ENCODE peak calls at places on chromosome 5, in five cellular contexts. One of them, this sample, is unnamed.

GRCh38 chr5:153489611-153490010 is 859 bp upstream of the GRIA1 start:
- DNase-seq in uterus: no peak
- DNase-seq in foreskin fibroblast: peak; percentile 64
- DNase-seq in pancreas: no peak
- DNase-seq in dorsolateral prefrontal cortex: no peak
- DNase-seq in this sample: peak; percentile 56

GRCh38 chr5:31048282-31048974 is 145.1 kb upstream of the CDH6 start:
- DNase-seq in uterus: no peak
- DNase-seq in foreskin fibroblast: no peak
- DNase-seq in pancreas: no peak
- DNase-seq in dorsolateral prefrontal cortex: no peak
- DNase-seq in this sample: no peak

GRCh38 chr5:83265318-83265717 is 188.0 kb downstream of the XRCC4 start:
- DNase-seq in uterus: no peak
- DNase-seq in foreskin fibroblast: peak; percentile 24
- DNase-seq in pancreas: peak; percentile 57
- DNase-seq in dorsolateral prefrontal cortex: no peak
- DNase-seq in this sample: no peak

GRCh38 chr5:32511778-32512374 is 67.3 kb upstream of the ZFR start:
- DNase-seq in uterus: no peak
- DNase-seq in foreskin fibroblast: no peak
- DNase-seq in pancreas: no peak
- DNase-seq in dorsolateral prefrontal cortex: no peak
- DNase-seq in this sample: no peak

GRCh38 chr5:55450050-55450765 is 84.6 kb downstream of the PLPP1 start:
- DNase-seq in uterus: no peak
- DNase-seq in foreskin fibroblast: peak; percentile 67
- DNase-seq in pancreas: no peak
- DNase-seq in dorsolateral prefrontal cortex: no peak
- DNase-seq in this sample: no peak

GRCh38 chr5:111309384-111309783 is 85.2 kb downstream of the CAMK4 start:
- DNase-seq in uterus: no peak
- DNase-seq in foreskin fibroblast: no peak
- DNase-seq in pancreas: no peak
- DNase-seq in dorsolateral prefrontal cortex: no peak
- DNase-seq in this sample: no peak

GRCh38 chr5:55226934-55227737 is at the start of gene MCIDAS:
- DNase-seq in uterus: no peak
- DNase-seq in foreskin fibroblast: peak; percentile 60
- DNase-seq in pancreas: peak; percentile 85
- DNase-seq in dorsolateral prefrontal cortex: no peak
- DNase-seq in this sample: no peak

GRCh38 chr5:179595916-179596315 is 27.6 kb downstream of the HNRNPH1 start:
- DNase-seq in uterus: no peak
- DNase-seq in foreskin fibroblast: peak; percentile 48
- DNase-seq in pancreas: no peak
- DNase-seq in dorsolateral prefrontal cortex: no peak
- DNase-seq in this sample: no peak

GRCh38 chr5:176820937-176821336 is 10.6 kb downstream of the UNC5A start:
- DNase-seq in uterus: no peak
- DNase-seq in foreskin fibroblast: no peak
- DNase-seq in pancreas: no peak
- DNase-seq in dorsolateral prefrontal cortex: no peak
- DNase-seq in this sample: no peak

GRCh38 chr5:140725799-140726471 is 25.7 kb downstream of the ZMAT2 start:
- DNase-seq in uterus: peak; percentile 35
- DNase-seq in foreskin fibroblast: peak; percentile 94
- DNase-seq in pancreas: peak; percentile 63
- DNase-seq in dorsolateral prefrontal cortex: no peak
- DNase-seq in this sample: peak; percentile 58

GRCh38 chr5:178216779-178217178 is 12.4 kb downstream of the HNRNPAB start:
- DNase-seq in uterus: no peak
- DNase-seq in foreskin fibroblast: no peak
- DNase-seq in pancreas: no peak
- DNase-seq in dorsolateral prefrontal cortex: no peak
- DNase-seq in this sample: no peak

GRCh38 chr5:20114536-20114935 is 126.5 kb upstream of the CDH18 start:
- DNase-seq in uterus: no peak
- DNase-seq in foreskin fibroblast: no peak
- DNase-seq in pancreas: no peak
- DNase-seq in dorsolateral prefrontal cortex: no peak
- DNase-seq in this sample: no peak

GRCh38 chr5:6439588-6440550 is 8.8 kb upstream of the UBE2QL1 start:
- DNase-seq in uterus: no peak
- DNase-seq in foreskin fibroblast: no peak
- DNase-seq in pancreas: no peak
- DNase-seq in dorsolateral prefrontal cortex: no peak
- DNase-seq in this sample: no peak

GRCh38 chr5:135045488-135045887 is 11.5 kb upstream of the PITX1 start:
- DNase-seq in uterus: no peak
- DNase-seq in foreskin fibroblast: no peak
- DNase-seq in pancreas: no peak
- DNase-seq in dorsolateral prefrontal cortex: no peak
- DNase-seq in this sample: no peak

GRCh38 chr5:1503301-1504243 is 20.2 kb downstream of the LPCAT1 start:
- DNase-seq in uterus: no peak
- DNase-seq in foreskin fibroblast: no peak
- DNase-seq in pancreas: peak; percentile 62
- DNase-seq in dorsolateral prefrontal cortex: no peak
- DNase-seq in this sample: no peak
- H3K4me3 ChIP-seq in uterus: no peak overlapping the region
- H3K4me3 ChIP-seq in foreskin fibroblast: no peak overlapping the region
- H3K4me3 ChIP-seq in pancreas: no peak overlapping the region
- H3K4me3 ChIP-seq in dorsolateral prefrontal cortex: no peak overlapping the region
- H3K4me3 ChIP-seq in this sample: no peak overlapping the region

DNA sequence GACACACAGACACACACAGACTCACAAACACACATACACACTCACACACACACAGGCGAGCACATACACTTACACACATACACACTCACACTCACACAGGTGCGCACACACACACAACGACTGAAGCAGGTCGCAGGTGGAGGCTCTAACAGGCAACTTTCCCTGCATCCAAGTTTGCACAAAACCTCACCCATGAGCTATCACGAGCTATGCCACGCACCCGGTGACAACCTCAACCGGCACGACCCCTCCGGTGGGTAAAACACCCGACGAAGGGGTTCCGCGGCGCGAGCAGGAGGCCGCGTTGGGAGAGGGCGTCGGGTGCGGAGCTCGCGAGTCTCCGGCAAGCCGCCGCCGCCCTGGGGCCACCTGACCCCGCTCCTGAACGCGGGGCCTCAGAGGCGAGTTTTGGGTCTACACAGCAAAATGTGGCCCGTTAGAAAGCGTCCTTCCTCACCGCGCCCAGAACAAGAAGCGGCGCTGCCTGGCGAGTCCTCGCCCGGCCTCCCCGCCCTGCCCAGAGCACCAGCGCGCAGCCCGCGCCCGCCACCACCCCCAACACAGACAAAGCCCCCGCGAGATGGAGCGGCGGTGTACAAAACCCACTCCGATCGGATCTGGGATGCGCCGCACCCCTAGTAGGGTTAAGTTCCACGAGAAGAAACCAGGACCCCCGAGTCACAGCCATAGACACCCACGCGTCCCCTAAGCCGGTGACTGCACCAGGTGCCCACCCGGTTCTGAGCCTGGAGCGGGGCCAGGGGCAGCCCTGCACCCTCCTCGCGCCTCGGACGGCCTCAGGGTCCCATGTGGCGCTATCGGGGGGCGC is 665 bp downstream of the SLC6A3 start:
- DNase-seq in uterus: no peak
- DNase-seq in foreskin fibroblast: no peak
- DNase-seq in pancreas: no peak
- DNase-seq in dorsolateral prefrontal cortex: no peak
- DNase-seq in this sample: no peak
- H3K4me3 ChIP-seq in uterus: no peak overlapping the region
- H3K4me3 ChIP-seq in foreskin fibroblast: no peak overlapping the region
- H3K4me3 ChIP-seq in pancreas: no peak overlapping the region
- H3K4me3 ChIP-seq in dorsolateral prefrontal cortex: peak overlapping the region; percentile 31
- H3K4me3 ChIP-seq in this sample: no peak overlapping the region

GRCh38 chr5:9543266-9543925 is 2.5 kb downstream of the SEMA5A start:
- DNase-seq in uterus: no peak
- DNase-seq in foreskin fibroblast: peak; percentile 69
- DNase-seq in pancreas: no peak
- DNase-seq in dorsolateral prefrontal cortex: no peak
- DNase-seq in this sample: no peak
- H3K4me3 ChIP-seq in uterus: no peak overlapping the region
- H3K4me3 ChIP-seq in foreskin fibroblast: peak overlapping the region; percentile 91
- H3K4me3 ChIP-seq in pancreas: no peak overlapping the region
- H3K4me3 ChIP-seq in dorsolateral prefrontal cortex: peak overlapping the region; percentile 81
- H3K4me3 ChIP-seq in this sample: peak overlapping the region; percentile 2

DNA sequence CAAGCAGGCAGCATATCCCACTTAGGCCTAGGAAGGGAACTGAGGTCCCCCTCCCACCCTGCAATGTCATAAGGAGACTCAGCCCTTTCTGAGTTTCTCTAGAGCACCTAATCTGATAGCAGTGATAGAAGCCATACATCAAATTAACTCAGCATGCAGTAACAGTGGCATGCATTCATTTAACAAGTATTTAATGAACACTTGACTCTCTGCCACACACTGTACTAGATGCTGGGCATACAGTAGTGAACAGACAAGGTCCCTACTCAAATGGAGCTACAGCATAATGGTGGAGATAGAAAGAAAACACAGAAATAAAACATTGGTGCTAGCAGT is 58.6 kb downstream of the SLC22A5 start:
- DNase-seq in uterus: no peak
- DNase-seq in foreskin fibroblast: no peak
- DNase-seq in pancreas: no peak
- DNase-seq in dorsolateral prefrontal cortex: no peak
- DNase-seq in this sample: no peak
- H3K4me3 ChIP-seq in uterus: no peak overlapping the region
- H3K4me3 ChIP-seq in foreskin fibroblast: no peak overlapping the region
- H3K4me3 ChIP-seq in pancreas: no peak overlapping the region
- H3K4me3 ChIP-seq in dorsolateral prefrontal cortex: no peak overlapping the region
- H3K4me3 ChIP-seq in this sample: no peak overlapping the region

DNA sequence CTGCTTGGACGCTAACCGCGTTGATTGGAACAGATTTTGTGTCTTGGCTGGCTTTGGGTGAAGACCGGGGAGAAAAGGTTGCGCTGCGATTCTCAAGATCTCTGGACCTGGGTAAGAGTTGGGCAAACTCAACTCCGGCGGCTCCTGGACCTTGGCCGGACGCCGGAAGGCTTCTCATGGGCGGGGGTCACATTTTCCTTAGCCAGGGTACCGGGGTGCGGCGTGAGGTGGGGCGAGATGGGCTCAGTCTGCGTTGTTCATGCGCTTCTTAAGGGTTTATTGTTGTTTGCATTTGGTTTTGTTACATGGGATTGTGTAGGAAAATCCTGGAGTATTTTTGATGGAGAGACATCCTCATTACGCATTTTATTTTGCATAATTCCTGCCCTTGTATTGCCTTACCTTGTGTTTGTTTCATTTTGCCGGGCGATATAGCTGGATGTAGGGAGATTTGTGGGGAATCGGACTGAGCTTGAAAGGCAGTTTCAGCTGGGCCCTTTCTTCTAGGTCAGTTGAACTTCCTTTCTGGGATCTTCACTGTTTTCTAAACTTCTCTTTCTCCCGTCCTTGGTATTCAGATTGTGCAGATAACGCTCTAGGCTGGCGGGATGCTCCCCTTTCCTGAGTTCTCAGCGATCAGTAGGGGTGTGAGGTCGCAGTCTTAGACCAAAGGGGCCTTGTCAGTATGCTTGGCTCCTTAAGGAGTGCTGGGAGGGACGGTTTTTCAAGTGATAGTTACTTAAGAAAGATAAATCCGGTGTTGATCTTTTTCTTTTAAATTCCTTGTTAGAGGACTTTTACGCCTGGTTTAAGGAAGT is 559 bp downstream of the MEGF10 start:
- DNase-seq in uterus: no peak
- DNase-seq in foreskin fibroblast: peak; percentile 22
- DNase-seq in pancreas: no peak
- DNase-seq in dorsolateral prefrontal cortex: no peak
- DNase-seq in this sample: no peak
- H3K4me3 ChIP-seq in uterus: peak overlapping the region; percentile 27
- H3K4me3 ChIP-seq in foreskin fibroblast: peak overlapping the region; percentile 47
- H3K4me3 ChIP-seq in pancreas: no peak overlapping the region
- H3K4me3 ChIP-seq in dorsolateral prefrontal cortex: peak overlapping the region; percentile 75
- H3K4me3 ChIP-seq in this sample: peak overlapping the region; percentile 61

This sample was measured in skeletal muscle cell.